ENCODE peak calls at places on chromosomes 6 and 20, in four cellular contexts. X, D, F and H are unnamed samples.

GRCh38 chr6:15501806-15502450 is 160.9 kb downstream of the DTNBP1 start:
- DNase-seq in X (no peak), D (peak), F (no peak), H (no peak)

GRCh38 chr6:109000289-109000688 is 94.4 kb downstream of the SESN1 start:
- DNase-seq in X (no peak), D (no peak), F (no peak), H (no peak)

GRCh38 chr6:28224131-28225055 is 682 bp upstream of the ZSCAN9 start:
- DNase-seq in X (no peak), D (no peak), F (no peak), H (no peak)

GRCh38 chr20:21559305-21559704 is 45.4 kb upstream of the NKX2-2 start:
- DNase-seq in X (no peak), D (no peak), F (no peak), H (no peak)

GRCh38 chr6:47478233-47479155 is 905 bp downstream of the CD2AP start:
- DNase-seq in X (peak), D (peak), F (no peak), H (no peak)

GRCh38 chr6:157953580-157954091 is 28.0 kb upstream of the SYNJ2 start:
- DNase-seq in X (no peak), D (no peak), F (no peak), H (no peak)

GRCh38 chr20:44081476-44081875 is 105.5 kb downstream of the JPH2 start:
- DNase-seq in X (no peak), D (no peak), F (no peak), H (peak)

GRCh38 chr20:35939264-35939663 is 15.0 kb downstream of the SCAND1 start:
- DNase-seq in X (no peak), D (peak), F (no peak), H (no peak)

GRCh38 chr6:127182501-127182900 is 64.0 kb downstream of the RSPO3 start:
- DNase-seq in X (no peak), D (no peak), F (no peak), H (no peak)

GRCh38 chr6:137162692-137163303 is 10.6 kb downstream of the IL22RA2 start:
- DNase-seq in X (no peak), D (no peak), F (no peak), H (no peak)

GRCh38 chr6:14476793-14477531 is 359.4 kb downstream of the CD83 start:
- DNase-seq in X (no peak), D (peak), F (no peak), H (no peak)

GRCh38 chr6:39876826-39877225 is 57.4 kb downstream of the MOCS1 start:
- DNase-seq in X (no peak), D (no peak), F (no peak), H (no peak)

GRCh38 chr6:107612762-107613415 is 123.0 kb downstream of the SOBP start:
- DNase-seq in X (no peak), D (no peak), F (no peak), H (no peak)

GRCh38 chr6:158653577-158654354 is 3.9 kb downstream of the SYTL3 start:
- DNase-seq in X (no peak), D (peak), F (no peak), H (no peak)

GRCh38 chr6:53026526-53026925 is 31.4 kb upstream of the GSTA4 start:
- DNase-seq in X (no peak), D (no peak), F (no peak), H (no peak)

GRCh38 chr6:30234361-30234760 is 21.2 kb upstream of the TRIM26 start:
- DNase-seq in X (peak), D (peak), F (no peak), H (no peak)

GRCh38 chr20:48025061-48025515 is 239.8 kb upstream of the SULF2 start:
- DNase-seq in X (no peak), D (peak), F (no peak), H (no peak)

GRCh38 chr6:113564401-113565161 is 292.6 kb upstream of the MARCKS start:
- DNase-seq in X (peak), D (peak), F (peak), H (no peak)

GRCh38 chr6:7649037-7649810 is 59.2 kb downstream of the SNRNP48 start:
- DNase-seq in X (no peak), D (no peak), F (no peak), H (no peak)

GRCh38 chr6:151230277-151230577 is 9.5 kb upstream of the AKAP12 start:
- DNase-seq in X (no peak), D (no peak), F (no peak), H (no peak)

GRCh38 chr20:38726849-38727601 is 2.7 kb downstream of the SLC32A1 start:
- DNase-seq in X (no peak), D (no peak), F (no peak), H (no peak)

GRCh38 chr6:27669798-27670301 is 196.9 kb upstream of the ZNF184 start:
- DNase-seq in X (no peak), D (no peak), F (no peak), H (no peak)

GRCh38 chr6:158672726-158673125 is 22.9 kb downstream of the SYTL3 start:
- DNase-seq in X (no peak), D (no peak), F (no peak), H (no peak)

GRCh38 chr6:1608222-1608975 is 1.3 kb upstream of the FOXC1 start:
- DNase-seq in X (no peak), D (no peak), F (no peak), H (no peak)

GRCh38 chr6:1610497-1611321 is 994 bp downstream of the FOXC1 start:
- DNase-seq in X (peak), D (peak), F (no peak), H (no peak)

GRCh38 chr6:1607557-1608221 is 2.0 kb upstream of the FOXC1 start:
- DNase-seq in X (peak), D (no peak), F (no peak), H (no peak)

GRCh38 chr6:1609662-1610496 is at the start of gene FOXC1:
- DNase-seq in X (peak), D (peak), F (no peak), H (no peak)

GRCh38 chr6:1608976-1609661 is 596 bp upstream of the FOXC1 start:
- DNase-seq in X (no peak), D (peak), F (no peak), H (no peak)
- H3K4me3 ChIP-seq in X (peak), D (peak), F (peak), H (peak)

GRCh38 chr6:11221623-11222384 is 10.7 kb downstream of the NEDD9 start:
- DNase-seq in X (peak), D (no peak), F (no peak), H (no peak)
- H3K4me3 ChIP-seq in X (no peak), D (no peak), F (no peak), H (no peak)

GRCh38 chr20:37313546-37314091 is 24.2 kb downstream of the MANBAL start:
- DNase-seq in X (no peak), D (no peak), F (no peak), H (no peak)

GRCh38 chr20:37315293-37316110 is 26.0 kb downstream of the MANBAL start:
- DNase-seq in X (peak), D (peak), F (no peak), H (no peak)

GRCh38 chr20:37316116-37316774 is 26.8 kb downstream of the MANBAL start:
- DNase-seq in X (no peak), D (no peak), F (peak), H (no peak)

GRCh38 chr20:37314099-37314498 is 24.6 kb downstream of the MANBAL start:
- DNase-seq in X (no peak), D (no peak), F (no peak), H (no peak)

DNA sequence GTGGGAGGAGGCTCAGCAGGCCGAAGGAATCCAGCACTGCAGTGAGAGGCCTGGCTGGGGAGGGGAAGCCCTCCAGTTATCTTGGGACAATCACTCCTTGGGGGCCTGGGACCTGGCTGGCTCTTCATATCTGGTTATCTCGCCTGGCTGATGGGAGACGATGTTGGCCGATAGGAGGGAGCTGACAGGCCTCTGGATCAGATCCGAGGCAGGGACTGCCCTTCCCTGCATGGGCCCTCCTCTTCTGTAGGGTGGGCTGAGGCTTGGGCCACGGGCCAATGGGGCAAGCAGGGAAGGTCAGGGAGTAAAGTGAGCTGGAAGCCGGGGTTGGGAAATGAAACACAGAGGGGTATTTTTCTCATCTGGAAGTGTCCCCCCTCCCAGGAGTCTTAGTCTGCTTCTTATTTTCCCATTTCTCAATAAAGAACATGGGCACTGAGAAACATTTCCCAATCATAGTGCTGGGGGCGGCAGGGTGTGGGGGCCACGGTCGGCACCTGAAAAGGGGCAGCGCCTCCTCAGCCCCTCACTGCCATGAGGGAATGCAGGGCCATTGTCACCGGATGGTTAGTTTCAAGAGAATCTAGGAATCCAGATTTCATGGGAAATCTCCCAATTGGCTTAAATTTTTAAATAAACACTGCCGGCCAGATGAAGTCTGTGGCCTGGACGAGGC is 25.3 kb downstream of the MANBAL start:
- DNase-seq in X (no peak), D (peak), F (no peak), H (no peak)
- H3K4me3 ChIP-seq in X (no peak), D (no peak), F (no peak), H (no peak)

GRCh38 chr6:54694928-54695532 is 151.5 kb upstream of the FAM83B start:
- DNase-seq in X (peak), D (no peak), F (no peak), H (no peak)
- H3K4me3 ChIP-seq in X (no peak), D (no peak), F (no peak), H (no peak)

GRCh38 chr6:154229796-154230195 is 126.8 kb downstream of the IPCEF1 start:
- DNase-seq in X (no peak), D (no peak), F (no peak), H (no peak)
- H3K4me3 ChIP-seq in X (no peak), D (no peak), F (no peak), H (no peak)

GRCh38 chr6:138162947-138163569 is 1.3 kb downstream of the ARFGEF3 start:
- DNase-seq in X (no peak), D (no peak), F (no peak), H (no peak)
- H3K4me3 ChIP-seq in X (no peak), D (no peak), F (peak), H (peak)

DNA sequence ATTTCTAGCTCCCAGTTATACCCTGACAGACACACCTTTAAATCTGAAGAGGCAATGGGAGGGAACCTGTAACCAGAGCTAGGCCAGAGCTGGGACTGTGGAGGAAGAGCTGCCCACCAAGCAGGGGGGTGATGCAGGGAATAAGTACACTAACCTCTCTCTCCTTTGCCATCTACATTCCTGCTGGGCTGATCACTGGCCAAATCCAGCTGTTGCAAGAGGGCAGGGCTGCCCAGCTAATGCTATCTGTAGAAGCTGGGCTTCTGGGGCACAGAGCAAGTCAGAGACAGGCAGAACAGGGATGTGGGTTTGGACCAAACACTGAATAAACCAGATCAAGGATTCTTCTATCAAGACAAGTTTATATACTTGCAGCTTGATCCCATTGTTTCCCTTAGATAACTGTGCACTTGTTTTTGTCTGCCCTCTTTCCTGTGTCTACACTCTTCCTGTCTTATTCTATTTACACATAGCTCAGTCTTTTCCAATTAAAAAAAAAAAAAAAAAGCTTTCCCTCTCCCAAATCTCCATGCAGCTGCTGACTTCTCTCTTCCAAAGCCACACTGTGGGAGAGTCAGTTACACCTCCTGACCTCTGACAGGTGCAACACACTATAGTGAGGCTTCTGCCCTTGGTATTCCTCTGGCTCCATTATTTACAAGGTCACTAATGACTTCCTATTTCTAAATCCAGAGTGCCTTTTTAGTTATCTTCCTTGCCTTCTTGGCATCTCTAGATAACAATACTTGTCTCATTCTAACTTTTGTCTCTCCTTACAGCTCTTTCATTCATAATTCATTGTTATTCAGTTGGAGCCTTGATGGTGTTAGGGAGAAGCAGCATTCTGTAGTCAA is 43.7 kb downstream of the TRIM38 start:
- DNase-seq in X (no peak), D (no peak), F (no peak), H (no peak)
- H3K4me3 ChIP-seq in X (no peak), D (no peak), F (no peak), H (no peak)

DNA sequence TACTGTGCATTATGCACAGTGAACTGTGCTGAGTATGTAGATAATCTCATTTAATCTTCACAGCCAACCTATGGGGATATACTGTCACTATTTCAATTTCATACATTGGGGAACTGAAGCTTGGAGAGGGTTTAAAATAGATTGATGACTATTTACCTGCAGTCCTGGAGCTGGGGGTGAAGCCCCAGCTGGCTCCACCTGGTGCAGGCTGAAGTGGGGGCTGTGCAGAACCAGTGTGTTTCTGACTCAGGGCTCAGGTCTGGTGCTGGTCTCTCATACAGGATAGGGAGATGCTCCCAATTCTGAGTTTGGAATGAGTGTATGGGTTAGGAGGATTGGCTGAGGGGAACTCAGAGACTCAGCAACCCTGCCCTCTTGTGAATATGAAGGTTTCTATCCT is 176.1 kb upstream of the CEP162 start:
- DNase-seq in X (no peak), D (no peak), F (no peak), H (no peak)
- H3K4me3 ChIP-seq in X (no peak), D (no peak), F (no peak), H (no peak)

GRCh38 chr6:37779111-37779800 is 40.3 kb upstream of the ZFAND3 start:
- DNase-seq in X (no peak), D (no peak), F (no peak), H (no peak)
- H3K4me3 ChIP-seq in X (no peak), D (no peak), F (no peak), H (no peak)

GRCh38 chr6:94559829-94560537 is 1017.4 kb upstream of the MANEA start:
- DNase-seq in X (no peak), D (no peak), F (no peak), H (no peak)
- H3K4me3 ChIP-seq in X (no peak), D (no peak), F (no peak), H (no peak)